ENCODE peak calls at places on chromosomes 3 and 15, in ten cellular contexts. I is MM.1S; Z is lower lobe of right lung; V is left ventricle myocardium inferior; F is CD4-positive, CD25-positive, alpha-beta regulatory T cell; S is Peyer's patch; O is hepatocyte; A is tibial nerve; J is body of pancreas; R is aorta. N is an unnamed sample.
A peak's percentile ranks its signal among the peaks of the same experiment; 100 is the strongest.

GRCh38 chr3:53074366-53074696 is 28.5 kb upstream of the SFMBT1 start:
- DNase-seq in J (no peak), F (no peak), Z (no peak), V (no peak), A (no peak), I (no peak), S (no peak), O (no peak), R (peak; percentile 41), N (no peak)

GRCh38 chr15:67219288-67219687 is 35.2 kb downstream of the AAGAB start:
- DNase-seq in R (no peak), F (no peak), A (no peak), Z (no peak), O (no peak), J (no peak), V (no peak), S (no peak), I (no peak), N (no peak)

GRCh38 chr3:113228969-113229368 is 17.6 kb downstream of the BOC start:
- DNase-seq in A (no peak), Z (no peak), V (no peak), S (no peak), J (no peak), O (no peak), I (no peak), F (no peak), R (no peak), N (no peak)

GRCh38 chr3:65955792-65956477 is 82.8 kb downstream of the MAGI1 start:
- DNase-seq in S (no peak), I (no peak), O (peak; percentile 49), J (no peak), Z (no peak), V (no peak), R (no peak), A (no peak), F (no peak), N (peak; percentile 83)

GRCh38 chr3:5095879-5096278 is 26.2 kb upstream of the ARL8B start:
- DNase-seq in S (no peak), R (no peak), I (no peak), V (peak; percentile 51), A (no peak), F (no peak), O (peak; percentile 65), J (no peak), Z (no peak), N (no peak)

GRCh38 chr3:146223401-146224373 is 27.2 kb downstream of the PLSCR4 start:
- DNase-seq in R (no peak), Z (no peak), V (no peak), A (no peak), S (no peak), F (no peak), I (no peak), J (peak; percentile 70), O (no peak), N (no peak)

GRCh38 chr3:159112724-159113123 is 310.9 kb downstream of the MFSD1 start:
- DNase-seq in I (no peak), J (no peak), A (no peak), Z (no peak), F (no peak), S (no peak), V (no peak), R (no peak), O (no peak), N (no peak)

GRCh38 chr3:150588027-150588830 is 14.9 kb upstream of the SELENOT start:
- DNase-seq in F (no peak), S (no peak), A (no peak), R (no peak), O (no peak), Z (peak; percentile 61), J (no peak), I (no peak), V (peak; percentile 51), N (no peak)

GRCh38 chr15:74956648-74957300 is at the start of gene RPP25:
- DNase-seq in O (peak; percentile 88), S (peak; percentile 68), J (peak; percentile 84), F (peak; percentile 53), A (peak; percentile 55), Z (peak; percentile 88), R (peak; percentile 90), I (peak; percentile 76), V (peak; percentile 84), N (peak; percentile 73)

GRCh38 chr15:30927148-30927761 is 23.5 kb downstream of the FAN1 start:
- DNase-seq in V (no peak), O (no peak), R (no peak), J (no peak), S (no peak), I (no peak), A (no peak), F (no peak), Z (no peak), N (no peak)

GRCh38 chr15:76346666-76347506 is 10.3 kb downstream of the ISL2 start:
- DNase-seq in V (no peak), S (no peak), R (no peak), J (no peak), I (no peak), O (peak; percentile 33), Z (no peak), A (no peak), F (no peak), N (no peak)

GRCh38 chr15:60649845-60650548 is 171.1 kb upstream of the ICE2 start:
- DNase-seq in A (no peak), S (no peak), I (peak; percentile 88), V (no peak), F (no peak), O (peak; percentile 14), Z (no peak), J (no peak), R (no peak), N (no peak)

GRCh38 chr15:94555842-94556516 is 324.6 kb downstream of the MCTP2 start:
- DNase-seq in O (no peak), S (no peak), F (no peak), Z (no peak), I (no peak), R (no peak), A (no peak), V (no peak), J (no peak), N (no peak)

DNA sequence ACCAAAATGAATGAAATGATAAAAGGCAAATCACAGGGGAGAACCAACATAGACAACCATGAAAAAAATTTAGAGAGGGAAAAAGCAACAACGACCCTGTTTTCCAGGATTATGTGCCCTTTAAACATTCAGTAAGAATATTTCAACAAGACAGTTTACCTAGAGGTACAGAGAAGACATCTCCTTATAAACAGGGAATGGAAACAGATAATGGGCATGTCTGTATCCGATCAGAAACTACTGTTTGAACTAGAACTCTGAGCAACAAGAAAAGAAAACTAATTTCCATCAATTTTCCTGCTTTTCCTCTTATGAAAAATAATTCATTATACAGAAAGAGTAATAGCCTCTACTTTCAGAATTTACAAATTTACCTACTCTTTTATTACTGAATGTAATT is 39.3 kb downstream of the DLG1 start:
- DNase-seq in R (no peak), O (no peak), J (no peak), S (no peak), I (no peak), A (no peak), F (no peak), Z (no peak), V (no peak), N (no peak)
- H3K36me3 ChIP-seq in R (peaks cover 3% of the 10 kb centered on the region), O (no peaks in the 10 kb centered on the region), J (no peaks in the 10 kb centered on the region), S (no peaks in the 10 kb centered on the region), I (no peaks in the 10 kb centered on the region), A (peaks cover 11% of the 10 kb centered on the region), F (peaks cover 3% of the 10 kb centered on the region), Z (no peaks in the 10 kb centered on the region), V (peaks cover 3% of the 10 kb centered on the region), N (peaks cover 27% of the 10 kb centered on the region)

GRCh38 chr15:41603941-41604660 is 45.1 kb downstream of the TYRO3 start:
- DNase-seq in V (peak; percentile 46), R (peak; percentile 67), F (peak; percentile 28), A (peak; percentile 66), J (peak; percentile 65), S (peak; percentile 64), Z (peak; percentile 72), O (peak; percentile 81), I (peak; percentile 68), N (peak; percentile 77)
- H3K4me3 ChIP-seq in V (peak overlapping the region; percentile 49), R (no peak overlapping the region), F (peak overlapping the region; percentile 48), A (peak overlapping the region; percentile 1), J (no peak overlapping the region), S (no peak overlapping the region), Z (peak overlapping the region; percentile 42), O (no peak overlapping the region), I (peak overlapping the region; percentile 52), N (peak overlapping the region; percentile 9)

GRCh38 chr15:41085029-41085428 is 31.1 kb downstream of the INO80 start:
- DNase-seq in O (no peak), F (no peak), Z (no peak), I (no peak), A (no peak), S (no peak), V (no peak), R (no peak), J (no peak), N (no peak)
- H3K36me3 ChIP-seq in O (peaks cover 2% of the 10 kb centered on the region), F (peaks cover 82% of the 10 kb centered on the region), Z (peaks cover 100% of the 10 kb centered on the region), I (peaks cover 8% of the 10 kb centered on the region), A (peaks cover 93% of the 10 kb centered on the region), S (no peaks in the 10 kb centered on the region), V (peaks cover 95% of the 10 kb centered on the region), R (peaks cover 3% of the 10 kb centered on the region), J (no peaks in the 10 kb centered on the region), N (peaks cover 96% of the 10 kb centered on the region)

GRCh38 chr3:157544501-157545139 is 41.4 kb upstream of the VEPH1 start:
- DNase-seq in I (no peak), A (peak; percentile 56), J (no peak), R (no peak), F (no peak), O (no peak), S (no peak), Z (no peak), V (no peak), N (no peak)

GRCh38 chr3:157541506-157542236 is 38.5 kb upstream of the VEPH1 start:
- DNase-seq in O (no peak), J (no peak), S (no peak), F (no peak), I (no peak), A (peak; percentile 39), R (no peak), Z (no peak), V (no peak), N (no peak)

GRCh38 chr3:157540656-157541055 is 37.4 kb upstream of the VEPH1 start:
- DNase-seq in A (no peak), S (no peak), F (no peak), O (no peak), J (no peak), I (no peak), Z (no peak), V (no peak), R (no peak), N (no peak)

GRCh38 chr3:157542711-157543485 is 39.7 kb upstream of the VEPH1 start:
- DNase-seq in A (peak; percentile 62), V (peak; percentile 82), J (peak; percentile 88), I (no peak), O (peak; percentile 78), Z (peak; percentile 87), R (peak; percentile 75), S (no peak), F (no peak), N (no peak)

DNA sequence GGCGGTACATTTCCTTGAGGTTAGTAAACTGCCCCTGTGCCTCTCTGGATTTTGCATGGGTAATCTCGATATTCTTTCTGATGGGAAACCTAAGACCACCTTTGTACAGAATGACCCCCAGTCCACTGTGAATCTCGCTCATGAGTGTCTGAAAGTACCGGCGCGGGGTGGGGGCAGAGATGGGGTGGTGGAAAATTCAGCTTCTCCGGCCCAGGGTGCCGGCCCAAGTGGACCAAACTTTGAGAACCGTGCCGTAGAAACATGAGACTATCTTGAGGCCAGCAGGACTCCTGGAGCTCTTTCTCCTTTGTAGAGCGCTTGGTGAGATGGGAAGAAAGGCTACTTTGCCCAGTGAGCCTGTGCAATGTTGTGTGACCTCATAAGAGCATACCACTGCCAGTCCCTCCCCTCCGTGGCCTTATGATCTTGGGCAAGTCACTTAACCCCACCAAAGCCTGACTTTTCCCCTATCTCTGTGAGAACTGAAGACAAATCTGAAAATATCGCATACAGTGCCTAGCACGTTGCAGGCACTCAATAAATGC is 40.3 kb upstream of the VEPH1 start:
- DNase-seq in S (no peak), V (no peak), I (no peak), R (no peak), O (no peak), F (no peak), A (no peak), Z (no peak), J (no peak), N (no peak)
- H3K4me3 ChIP-seq in S (no peak overlapping the region), V (peak overlapping the region; percentile 63), I (no peak overlapping the region), R (peak overlapping the region; percentile 21), O (peak overlapping the region; percentile 33), F (no peak overlapping the region), A (peak overlapping the region; percentile 31), Z (peak overlapping the region; percentile 47), J (peak overlapping the region; percentile 13), N (no peak overlapping the region)